ENCODE peak calls at places on chromosome X, in ten cellular contexts. C is ecto neural progenitor cell; K is NCI-H1436; Z is NCI-H1105; S is endothelial cell; N is activated T-cell treated with anti-CD3 and anti-CD28 coated beads, Interleukin-2, amount 50 U/mL, for 72 hours; T is naive B cell; J is LHCN-M2; H is BJ; A is NCI-H510A treated with DMSO at 0.1 percent for 48 hours. F is an unnamed sample.
A peak's percentile ranks its signal among the peaks of the same experiment; 100 is the strongest.

GRCh38 chrX:1528884-1529203 is 8.1 kb downstream of the P2RY8 start:
- DNase-seq in C (no peak), K (no peak), Z (no peak), S (no peak), N (no peak), T (no peak), J (no peak), H (no peak), A (no peak), F (no peak)

GRCh38 chrX:66200050-66200664 is 36.1 kb downstream of the HEPH start:
- DNase-seq in C (no peak), K (no peak), Z (no peak), S (no peak), N (no peak), T (no peak), J (no peak), H (no peak), A (no peak), F (no peak)

GRCh38 chrX:32116047-32116446 is 1044.2 kb upstream of the FTHL17 start:
- DNase-seq in C (no peak), K (no peak), Z (no peak), S (no peak), N (no peak), T (no peak), J (peak; percentile 1), H (no peak), A (no peak), F (no peak)

GRCh38 chrX:9465380-9466114 is 689 bp downstream of the TBL1X start:
- DNase-seq in C (peak; percentile 51), K (no peak), Z (no peak), S (peak; percentile 24), N (peak; percentile 46), T (peak; percentile 36), J (peak; percentile 2), H (no peak), A (no peak), F (peak; percentile 81)

GRCh38 chrX:65609237-65609636 is 58.2 kb upstream of the MSN start:
- DNase-seq in C (no peak), K (no peak), Z (no peak), S (no peak), N (no peak), T (no peak), J (no peak), H (no peak), A (no peak), F (no peak)

GRCh38 chrX:153784325-153784967 is 3.6 kb downstream of the SRPK3 start:
- DNase-seq in C (no peak), K (no peak), Z (no peak), S (no peak), N (no peak), T (no peak), J (no peak), H (no peak), A (no peak), F (no peak)

GRCh38 chrX:106612403-106612789 is 618 bp downstream of the RADX start:
- DNase-seq in C (no peak), K (no peak), Z (no peak), S (no peak), N (no peak), T (no peak), J (no peak), H (no peak), A (peak; percentile 36), F (no peak)

GRCh38 chrX:48864210-48864609 is 28.8 kb upstream of the PCSK1N start:
- DNase-seq in C (no peak), K (no peak), Z (no peak), S (no peak), N (no peak), T (no peak), J (peak; percentile 49), H (no peak), A (no peak), F (no peak)

GRCh38 chrX:10117301-10117700 is 39.5 kb upstream of the CLCN4 start:
- DNase-seq in C (no peak), K (no peak), Z (no peak), S (no peak), N (no peak), T (no peak), J (no peak), H (no peak), A (no peak), F (no peak)

GRCh38 chrX:153924149-153924861 is 1.8 kb downstream of the ARHGAP4 start:
- DNase-seq in C (no peak), K (peak; percentile 89), Z (peak; percentile 25), S (no peak), N (peak; percentile 46), T (peak; percentile 63), J (peak; percentile 28), H (no peak), A (peak; percentile 6), F (no peak)